ENCODE peak calls at places on chromosomes 13 and 19, in five cellular contexts. One of them, this sample, is unnamed. For H3K9me3, the result is how much of the 10 kb centered on the place peaks cover.

GRCh38 chr19:4742717-4743646 is 19.3 kb upstream of the DPP9 start:
- DNase-seq in DND-41: no peak
- DNase-seq in cardiac muscle cell: no peak
- DNase-seq in SK-N-SH: peak
- DNase-seq in effector memory CD4-positive, alpha-beta T cell: no peak
- DNase-seq in this sample: no peak

GRCh38 chr19:50380767-50381166 is 3.4 kb upstream of the POLD1 start:
- DNase-seq in SK-N-SH: no peak
- DNase-seq in cardiac muscle cell: peak
- DNase-seq in effector memory CD4-positive, alpha-beta T cell: no peak
- DNase-seq in DND-41: no peak
- DNase-seq in this sample: no peak

GRCh38 chr19:28012361-28012760 is 1200.6 kb downstream of the UQCRFS1 start:
- DNase-seq in cardiac muscle cell: peak
- DNase-seq in SK-N-SH: peak
- DNase-seq in effector memory CD4-positive, alpha-beta T cell: no peak
- DNase-seq in DND-41: no peak
- DNase-seq in this sample: no peak

GRCh38 chr19:16078759-16079707 is 2.7 kb downstream of the TPM4 start:
- DNase-seq in cardiac muscle cell: peak
- DNase-seq in effector memory CD4-positive, alpha-beta T cell: peak
- DNase-seq in DND-41: peak
- DNase-seq in SK-N-SH: peak
- DNase-seq in this sample: peak

GRCh38 chr13:23541221-23541620 is 29.0 kb upstream of the TNFRSF19 start:
- DNase-seq in SK-N-SH: no peak
- DNase-seq in effector memory CD4-positive, alpha-beta T cell: no peak
- DNase-seq in DND-41: no peak
- DNase-seq in cardiac muscle cell: no peak
- DNase-seq in this sample: no peak

GRCh38 chr13:112947796-112948195 is 21.2 kb upstream of the MCF2L start:
- DNase-seq in cardiac muscle cell: no peak
- DNase-seq in effector memory CD4-positive, alpha-beta T cell: no peak
- DNase-seq in DND-41: no peak
- DNase-seq in SK-N-SH: no peak
- DNase-seq in this sample: no peak

GRCh38 chr19:19461671-19462622 is 53.4 kb downstream of the TSSK6 start:
- DNase-seq in cardiac muscle cell: peak
- DNase-seq in SK-N-SH: peak
- DNase-seq in DND-41: no peak
- DNase-seq in effector memory CD4-positive, alpha-beta T cell: no peak
- DNase-seq in this sample: no peak

GRCh38 chr13:22499919-22500318 is 680.9 kb upstream of the SGCG start:
- DNase-seq in DND-41: no peak
- DNase-seq in effector memory CD4-positive, alpha-beta T cell: no peak
- DNase-seq in SK-N-SH: no peak
- DNase-seq in cardiac muscle cell: no peak
- DNase-seq in this sample: no peak

GRCh38 chr13:96422002-96422401 is 332.1 kb downstream of the HS6ST3 start:
- DNase-seq in cardiac muscle cell: no peak
- DNase-seq in SK-N-SH: no peak
- DNase-seq in DND-41: no peak
- DNase-seq in effector memory CD4-positive, alpha-beta T cell: no peak
- DNase-seq in this sample: no peak

GRCh38 chr13:105436946-105437345 is 1098.5 kb downstream of the EFNB2 start:
- DNase-seq in cardiac muscle cell: no peak
- DNase-seq in SK-N-SH: peak
- DNase-seq in effector memory CD4-positive, alpha-beta T cell: no peak
- DNase-seq in DND-41: no peak
- DNase-seq in this sample: no peak

GRCh38 chr19:16325161-16325527 is 518 bp downstream of the KLF2 start:
- DNase-seq in effector memory CD4-positive, alpha-beta T cell: peak
- DNase-seq in SK-N-SH: peak
- DNase-seq in cardiac muscle cell: peak
- DNase-seq in DND-41: no peak
- DNase-seq in this sample: peak

GRCh38 chr13:42650470-42650869 is 76.5 kb downstream of the TNFSF11 start:
- DNase-seq in DND-41: no peak
- DNase-seq in effector memory CD4-positive, alpha-beta T cell: no peak
- DNase-seq in cardiac muscle cell: no peak
- DNase-seq in SK-N-SH: no peak
- DNase-seq in this sample: no peak

GRCh38 chr13:41284512-41285288 is 21.3 kb upstream of the MTRF1 start:
- DNase-seq in effector memory CD4-positive, alpha-beta T cell: no peak
- DNase-seq in DND-41: no peak
- DNase-seq in cardiac muscle cell: no peak
- DNase-seq in SK-N-SH: no peak
- DNase-seq in this sample: no peak

GRCh38 chr13:22700488-22700887 is 480.3 kb upstream of the SGCG start:
- DNase-seq in effector memory CD4-positive, alpha-beta T cell: no peak
- DNase-seq in DND-41: no peak
- DNase-seq in SK-N-SH: no peak
- DNase-seq in cardiac muscle cell: no peak
- DNase-seq in this sample: no peak

GRCh38 chr19:14826006-14826405 is 9.0 kb downstream of the OR7A5 start:
- DNase-seq in DND-41: no peak
- DNase-seq in cardiac muscle cell: no peak
- DNase-seq in effector memory CD4-positive, alpha-beta T cell: no peak
- DNase-seq in SK-N-SH: no peak
- DNase-seq in this sample: no peak

GRCh38 chr13:20399961-20400360 is 125.7 kb downstream of the CRYL1 start:
- DNase-seq in effector memory CD4-positive, alpha-beta T cell: no peak
- DNase-seq in SK-N-SH: no peak
- DNase-seq in DND-41: no peak
- DNase-seq in cardiac muscle cell: no peak
- DNase-seq in this sample: no peak

GRCh38 chr19:3687774-3688706 is 12.2 kb downstream of the PIP5K1C start:
- DNase-seq in effector memory CD4-positive, alpha-beta T cell: peak
- DNase-seq in DND-41: no peak
- DNase-seq in cardiac muscle cell: peak
- DNase-seq in SK-N-SH: no peak
- DNase-seq in this sample: no peak

GRCh38 chr13:101829484-101829883 is 377.0 kb downstream of the ITGBL1 start:
- DNase-seq in cardiac muscle cell: no peak
- DNase-seq in effector memory CD4-positive, alpha-beta T cell: no peak
- DNase-seq in SK-N-SH: no peak
- DNase-seq in DND-41: no peak
- DNase-seq in this sample: no peak

GRCh38 chr13:44298314-44298713 is 75.3 kb upstream of the SERP2 start:
- DNase-seq in effector memory CD4-positive, alpha-beta T cell: no peak
- DNase-seq in DND-41: no peak
- DNase-seq in cardiac muscle cell: no peak
- DNase-seq in SK-N-SH: no peak
- DNase-seq in this sample: no peak

GRCh38 chr13:111474136-111475002 is 153.9 kb downstream of the TEX29 start:
- DNase-seq in DND-41: no peak
- DNase-seq in cardiac muscle cell: peak
- DNase-seq in SK-N-SH: peak
- DNase-seq in effector memory CD4-positive, alpha-beta T cell: no peak
- DNase-seq in this sample: no peak

GRCh38 chr13:25493930-25494707 is 122.3 kb downstream of the ATP8A2 start:
- DNase-seq in DND-41: peak
- DNase-seq in effector memory CD4-positive, alpha-beta T cell: no peak
- DNase-seq in SK-N-SH: no peak
- DNase-seq in cardiac muscle cell: peak
- DNase-seq in this sample: no peak

GRCh38 chr13:51639171-51639570 is 54.9 kb downstream of the WDFY2 start:
- DNase-seq in DND-41: no peak
- DNase-seq in effector memory CD4-positive, alpha-beta T cell: no peak
- DNase-seq in SK-N-SH: no peak
- DNase-seq in cardiac muscle cell: no peak
- DNase-seq in this sample: no peak

GRCh38 chr13:59963827-59964226 is 199.9 kb downstream of the DIAPH3 start:
- DNase-seq in effector memory CD4-positive, alpha-beta T cell: no peak
- DNase-seq in SK-N-SH: no peak
- DNase-seq in cardiac muscle cell: no peak
- DNase-seq in DND-41: no peak
- DNase-seq in this sample: no peak

GRCh38 chr19:8695501-8695900 is 3.1 kb downstream of the ACTL9 start:
- DNase-seq in effector memory CD4-positive, alpha-beta T cell: no peak
- DNase-seq in cardiac muscle cell: no peak
- DNase-seq in DND-41: no peak
- DNase-seq in SK-N-SH: no peak
- DNase-seq in this sample: no peak
- H3K9me3 ChIP-seq in effector memory CD4-positive, alpha-beta T cell: under half
- H3K9me3 ChIP-seq in cardiac muscle cell: under half
- H3K9me3 ChIP-seq in DND-41: under half
- H3K9me3 ChIP-seq in SK-N-SH: under half
- H3K9me3 ChIP-seq in this sample: under half

GRCh38 chr19:21915411-21915810 is 79.4 kb upstream of the ZNF43 start:
- DNase-seq in DND-41: no peak
- DNase-seq in cardiac muscle cell: no peak
- DNase-seq in effector memory CD4-positive, alpha-beta T cell: no peak
- DNase-seq in SK-N-SH: no peak
- DNase-seq in this sample: no peak
- H3K9me3 ChIP-seq in DND-41: under half
- H3K9me3 ChIP-seq in cardiac muscle cell: under half
- H3K9me3 ChIP-seq in effector memory CD4-positive, alpha-beta T cell: under half
- H3K9me3 ChIP-seq in SK-N-SH: under half
- H3K9me3 ChIP-seq in this sample: under half

DNA sequence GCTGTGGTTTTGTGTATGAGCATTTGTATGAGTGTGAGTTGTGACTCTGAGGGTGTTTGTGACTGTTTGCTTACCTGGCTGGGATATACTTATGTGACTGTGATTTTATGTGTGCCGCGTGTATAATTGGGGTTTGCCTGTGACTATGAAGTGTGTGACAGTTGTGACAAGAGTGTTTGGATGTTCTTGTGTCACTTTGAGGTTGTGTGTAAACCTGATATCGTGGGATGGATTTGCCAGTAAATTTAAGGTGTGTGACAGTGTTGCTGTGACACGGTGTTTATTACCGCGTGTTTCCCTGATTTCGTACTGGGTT is 442 bp downstream of the ZNF420 start:
- DNase-seq in DND-41: no peak
- DNase-seq in cardiac muscle cell: no peak
- DNase-seq in SK-N-SH: no peak
- DNase-seq in effector memory CD4-positive, alpha-beta T cell: no peak
- DNase-seq in this sample: no peak
- H3K9me3 ChIP-seq in DND-41: under half
- H3K9me3 ChIP-seq in cardiac muscle cell: under half
- H3K9me3 ChIP-seq in SK-N-SH: under half
- H3K9me3 ChIP-seq in effector memory CD4-positive, alpha-beta T cell: under half
- H3K9me3 ChIP-seq in this sample: under half

GRCh38 chr13:94708031-94708571 is 4.2 kb downstream of the SOX21 start:
- DNase-seq in effector memory CD4-positive, alpha-beta T cell: no peak
- DNase-seq in SK-N-SH: peak
- DNase-seq in cardiac muscle cell: no peak
- DNase-seq in DND-41: no peak
- DNase-seq in this sample: no peak
- H3K9me3 ChIP-seq in effector memory CD4-positive, alpha-beta T cell: under half
- H3K9me3 ChIP-seq in SK-N-SH: under half
- H3K9me3 ChIP-seq in cardiac muscle cell: under half
- H3K9me3 ChIP-seq in DND-41: under half
- H3K9me3 ChIP-seq in this sample: under half

GRCh38 chr19:58129284-58129683 is 21.3 kb downstream of the ZNF329 start:
- DNase-seq in effector memory CD4-positive, alpha-beta T cell: no peak
- DNase-seq in cardiac muscle cell: no peak
- DNase-seq in SK-N-SH: no peak
- DNase-seq in DND-41: no peak
- DNase-seq in this sample: no peak
- H3K9me3 ChIP-seq in effector memory CD4-positive, alpha-beta T cell: half or more
- H3K9me3 ChIP-seq in cardiac muscle cell: under half
- H3K9me3 ChIP-seq in SK-N-SH: half or more
- H3K9me3 ChIP-seq in DND-41: half or more
- H3K9me3 ChIP-seq in this sample: half or more